ENCODE peak calls at places on chromosomes 11 and 22, in nine cellular contexts. N is right atrium auricular region; A is IMR-90; D is GM23248; O is adipocyte; G is cardiac muscle cell; I is CD8-positive, alpha-beta T cell; E is A549; H is neural progenitor cell. V is an unnamed sample. For H3K9me3, the result is how much of the 10 kb centered on the place peaks cover.

GRCh38 chr11:8671651-8672062 is 10.8 kb downstream of the TRIM66 start:
- DNase-seq in G (peak), D (no peak), N (peak), E (no peak), O (no peak), I (no peak), H (peak), A (peak), V (no peak)

GRCh38 chr11:95517453-95517852 is 272.1 kb downstream of the FAM76B start:
- DNase-seq in H (no peak), G (peak), O (peak), N (no peak), I (no peak), E (no peak), A (no peak), D (peak), V (no peak)

GRCh38 chr11:68120212-68121066 is 749 bp downstream of the CHKA start:
- DNase-seq in D (peak), N (no peak), I (peak), E (no peak), G (peak), A (peak), O (peak), H (peak), V (peak)

GRCh38 chr11:128409476-128409875 is 177.9 kb downstream of the ETS1 start:
- DNase-seq in A (peak), N (no peak), D (peak), I (no peak), O (peak), E (no peak), H (no peak), G (peak), V (no peak)

GRCh38 chr11:134047586-134047999 is 21.3 kb upstream of the JAM3 start:
- DNase-seq in E (no peak), G (peak), I (no peak), O (peak), N (peak), H (no peak), A (peak), D (peak), V (peak)

GRCh38 chr11:38130514-38130913 is 1532.5 kb upstream of the RAG2 start:
- DNase-seq in N (no peak), E (no peak), D (no peak), I (no peak), O (no peak), G (no peak), A (no peak), H (no peak), V (no peak)

GRCh38 chr11:17978553-17979287 is 34.1 kb downstream of the SERGEF start:
- DNase-seq in O (peak), E (peak), H (peak), G (peak), N (no peak), I (no peak), D (peak), A (peak), V (peak)

GRCh38 chr11:27443746-27444465 is 28.7 kb downstream of the LGR4 start:
- DNase-seq in D (no peak), A (no peak), E (no peak), N (no peak), O (no peak), G (no peak), H (peak), I (no peak), V (no peak)

GRCh38 chr11:31966846-31967245 is 124.0 kb upstream of the RCN1 start:
- DNase-seq in D (no peak), G (no peak), H (no peak), O (no peak), A (no peak), N (no peak), I (no peak), E (no peak), V (no peak)

GRCh38 chr11:81331073-81331472 is 1402.6 kb downstream of the FAM181B start:
- DNase-seq in O (no peak), E (no peak), D (no peak), A (no peak), N (no peak), G (no peak), I (no peak), H (no peak), V (no peak)
- H3K4me3 ChIP-seq in O (no peak), E (no peak), D (no peak), A (no peak), N (no peak), G (no peak), I (no peak), H (no peak), V (no peak)

GRCh38 chr11:1103401-1104360 is 29.0 kb downstream of the MUC2 start:
- DNase-seq in O (no peak), N (no peak), D (no peak), H (no peak), G (no peak), E (no peak), I (no peak), A (no peak), V (no peak)
- H3K9me3 ChIP-seq in O (under half), N (under half), D (under half), H (under half), G (under half), E (under half), I (under half), A (under half), V (under half)

DNA sequence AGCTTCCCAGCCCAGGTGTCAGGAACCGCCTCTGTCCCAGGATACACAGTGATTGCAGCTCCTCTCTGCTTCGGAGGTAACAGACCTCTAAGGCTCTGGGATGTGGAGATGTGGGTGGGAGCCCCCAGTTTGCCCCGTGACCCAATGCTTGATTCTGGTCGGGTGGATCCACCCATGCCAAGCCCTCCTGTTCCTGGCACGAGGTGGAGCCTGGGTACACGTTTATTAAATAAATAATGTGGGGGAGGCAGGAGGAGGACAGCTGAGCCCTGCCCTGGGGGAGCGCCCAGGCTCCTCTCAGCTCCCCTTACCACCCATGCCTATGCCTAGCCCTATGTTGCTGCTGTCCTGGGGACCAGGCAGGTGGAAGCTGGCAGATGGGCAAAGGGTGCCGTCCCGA is 16.0 kb downstream of the ARHGEF17 start:
- DNase-seq in E (no peak), A (no peak), G (no peak), D (no peak), I (no peak), N (no peak), O (no peak), H (no peak), V (no peak)
- H3K4me3 ChIP-seq in E (no peak), A (no peak), G (no peak), D (peak), I (no peak), N (no peak), O (peak), H (no peak), V (no peak)

GRCh38 chr11:99154277-99154676 is 133.5 kb downstream of the CNTN5 start:
- DNase-seq in I (no peak), D (no peak), O (no peak), E (no peak), N (no peak), H (no peak), A (no peak), G (no peak), V (no peak)

GRCh38 chr11:99148352-99148751 is 127.6 kb downstream of the CNTN5 start:
- DNase-seq in O (no peak), D (no peak), A (no peak), G (no peak), I (no peak), E (no peak), N (no peak), H (no peak), V (no peak)
- H3K9me3 ChIP-seq in O (under half), D (under half), A (under half), G (under half), I (under half), E (under half), N (under half), H (under half), V (under half)

DNA sequence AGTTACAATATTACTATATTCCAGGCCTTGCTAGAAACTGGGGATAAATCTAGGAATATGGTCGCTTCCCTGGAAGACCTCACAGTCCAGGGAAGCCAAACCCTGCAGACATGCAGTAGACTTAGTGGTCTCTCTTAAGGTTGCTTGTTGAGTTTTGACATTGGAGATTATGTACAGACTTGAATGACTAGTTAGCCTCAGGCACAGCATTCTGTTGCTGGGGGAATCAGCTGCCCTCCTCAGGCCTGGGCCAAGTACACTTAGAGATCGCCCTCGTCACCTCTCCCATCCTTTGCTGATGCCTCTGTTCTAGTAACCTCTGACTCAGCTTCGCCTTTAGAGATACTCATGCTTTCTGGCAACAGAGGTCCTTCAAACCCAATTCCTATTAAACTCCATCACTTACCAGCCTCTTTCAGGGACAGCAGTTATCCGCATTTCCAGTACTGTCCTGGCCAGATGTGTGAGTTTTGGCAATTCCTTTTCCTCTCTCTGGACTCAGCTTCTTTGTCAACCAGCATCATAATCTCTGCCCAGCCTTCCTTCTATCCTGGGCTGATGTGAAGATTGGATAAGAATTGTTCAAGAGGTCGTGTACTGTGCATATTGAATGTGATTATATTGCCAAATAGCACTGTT is 794 bp upstream of the ANAPC15 start:
- DNase-seq in A (peak), D (peak), O (peak), H (no peak), G (no peak), E (no peak), N (no peak), I (no peak), V (no peak)
- H3K4me3 ChIP-seq in A (no peak), D (peak), O (peak), H (peak), G (peak), E (peak), N (no peak), I (peak), V (peak)

GRCh38 chr11:103829596-103829995 is 206.8 kb upstream of the DDI1 start:
- DNase-seq in A (no peak), E (no peak), N (no peak), I (no peak), D (no peak), O (no peak), H (no peak), G (no peak), V (no peak)
- H3K9me3 ChIP-seq in A (under half), E (under half), N (under half), I (under half), D (under half), O (under half), H (under half), G (under half), V (under half)

DNA sequence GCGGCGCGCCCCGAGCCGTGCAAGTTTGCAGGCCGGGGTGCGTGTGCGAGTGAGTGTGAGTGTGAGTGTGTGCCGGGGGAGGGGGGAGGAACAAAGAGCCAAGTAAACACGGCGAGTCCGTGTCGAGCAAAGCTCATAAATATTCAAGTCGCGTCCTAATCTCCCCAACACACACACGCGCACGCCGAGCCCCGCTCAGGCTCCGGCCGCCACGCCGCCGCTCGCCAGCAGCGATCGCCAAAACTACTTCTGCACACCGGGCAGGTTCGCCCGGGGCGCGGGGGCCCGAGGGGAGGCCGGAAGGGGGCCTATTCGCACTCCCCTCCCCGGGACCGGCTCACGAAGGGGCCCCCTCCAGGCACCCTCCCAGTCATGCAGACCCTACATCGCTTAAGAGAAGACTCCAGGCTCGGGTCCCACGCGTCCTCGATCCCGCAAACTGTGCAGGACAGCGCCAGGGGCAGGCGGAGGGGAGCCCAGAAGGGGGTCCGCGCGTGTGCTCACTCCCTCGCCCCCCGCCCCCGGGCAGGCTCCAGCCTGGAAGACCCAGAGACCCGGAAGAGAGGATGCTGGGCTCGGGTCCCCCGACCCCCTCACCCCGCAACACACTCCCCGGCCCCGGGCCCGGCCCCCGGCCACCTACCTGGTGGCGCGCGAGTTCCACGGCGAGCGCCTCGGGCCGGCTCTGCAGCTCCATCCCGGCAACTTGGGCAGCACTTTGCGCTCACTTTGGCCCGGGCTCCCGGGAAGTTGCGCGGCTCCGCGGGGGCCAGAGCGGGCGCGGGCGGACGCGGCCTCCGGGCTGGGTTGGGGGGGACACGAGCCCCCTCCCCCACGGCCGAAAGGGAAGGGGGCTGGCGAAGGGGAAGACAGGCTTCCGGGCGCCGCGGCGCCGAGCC is 703 bp downstream of the PHF21B start:
- DNase-seq in G (peak), H (peak), O (no peak), D (peak), E (peak), I (no peak), A (no peak), N (no peak), V (peak)
- H3K4me3 ChIP-seq in G (peak), H (peak), O (no peak), D (peak), E (peak), I (no peak), A (peak), N (peak), V (peak)

DNA sequence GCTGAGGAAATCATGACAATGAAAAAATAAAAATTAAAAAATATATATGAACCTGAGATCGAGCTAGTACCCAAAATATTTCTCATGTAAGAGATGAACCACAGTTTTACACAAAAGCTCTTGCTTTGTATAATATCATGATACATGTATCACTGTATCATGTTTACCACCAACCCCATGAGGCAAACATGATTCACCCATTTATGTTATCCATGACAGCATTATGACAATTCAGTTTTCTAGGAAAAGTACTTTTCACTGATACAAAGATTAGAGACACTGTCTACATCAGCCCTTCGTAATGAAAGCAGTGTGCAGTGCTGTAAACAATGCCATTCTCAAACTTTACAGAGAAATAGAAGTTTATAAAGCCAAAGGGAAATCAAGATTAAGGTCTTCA is 852.5 kb upstream of the LRRC4C start:
- DNase-seq in O (no peak), A (no peak), H (no peak), E (no peak), D (no peak), N (no peak), I (no peak), G (no peak), V (no peak)
- H3K9me3 ChIP-seq in O (under half), A (under half), H (under half), E (under half), D (under half), N (under half), I (under half), G (under half), V (under half)

GRCh38 chr11:43548921-43549320 is 131.6 kb upstream of the HSD17B12 start:
- DNase-seq in O (no peak), A (no peak), D (no peak), E (no peak), I (no peak), H (no peak), N (no peak), G (no peak), V (no peak)

GRCh38 chr11:43547411-43547718 is 133.2 kb upstream of the HSD17B12 start:
- DNase-seq in I (no peak), D (peak), A (no peak), G (peak), E (no peak), H (peak), O (no peak), N (no peak), V (no peak)

GRCh38 chr11:43549624-43550023 is 130.9 kb upstream of the HSD17B12 start:
- DNase-seq in H (no peak), O (no peak), D (no peak), G (no peak), A (no peak), E (no peak), I (no peak), N (no peak), V (no peak)

GRCh38 chr11:43546561-43547410 is 133.8 kb upstream of the HSD17B12 start:
- DNase-seq in G (no peak), A (no peak), E (no peak), I (no peak), D (no peak), O (no peak), H (no peak), N (no peak), V (no peak)

DNA sequence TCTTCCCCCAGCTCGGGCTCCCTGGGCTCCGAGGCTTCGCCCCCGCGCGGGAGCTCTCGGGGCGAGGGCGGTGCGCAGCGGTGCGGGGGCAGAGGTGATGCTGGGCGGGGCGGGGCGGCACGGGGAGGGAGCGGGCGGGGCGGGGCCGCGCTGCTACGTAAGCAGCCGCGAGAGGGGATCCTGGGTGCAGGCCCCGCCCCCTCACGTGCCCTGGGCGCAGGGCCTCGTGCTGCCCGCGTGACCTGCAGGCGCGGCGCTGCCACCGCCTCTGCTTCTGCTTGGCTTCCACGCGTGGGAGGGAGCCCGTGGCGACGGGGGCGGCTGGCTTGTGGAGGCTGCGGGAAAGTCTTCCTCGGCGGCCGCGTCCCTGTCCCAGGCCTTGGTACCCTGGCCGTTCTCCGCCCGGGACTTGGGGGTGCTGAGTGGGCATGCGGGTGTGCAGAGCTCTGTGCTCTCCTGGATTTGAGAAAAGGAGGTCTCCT is 132.6 kb upstream of the HSD17B12 start:
- DNase-seq in H (peak), D (peak), O (no peak), G (peak), A (no peak), N (no peak), I (no peak), E (no peak), V (no peak)
- H3K4me3 ChIP-seq in H (peak), D (peak), O (no peak), G (peak), A (no peak), N (peak), I (no peak), E (peak), V (no peak)

V was measured in BE2C.